ENCODE peak calls at places on chromosomes 4 and X, in eight cellular contexts. One of them, this sample, is unnamed.

GRCh38 chrX:56783450-56783831 is 54.4 kb downstream of the NBDY start:
- DNase-seq in fibroblast of lung: no peak
- DNase-seq in glutamatergic neuron: no peak
- DNase-seq in BE2C: no peak
- DNase-seq in A549: no peak
- DNase-seq in hepatocyte: no peak
- DNase-seq in upper lobe of right lung: no peak
- DNase-seq in psoas muscle: peak
- DNase-seq in this sample: no peak

GRCh38 chr4:122152699-122153328 is 683 bp downstream of the BLTP1 start:
- DNase-seq in psoas muscle: peak
- DNase-seq in hepatocyte: peak
- DNase-seq in glutamatergic neuron: peak
- DNase-seq in A549: peak
- DNase-seq in upper lobe of right lung: peak
- DNase-seq in BE2C: peak
- DNase-seq in fibroblast of lung: peak
- DNase-seq in this sample: peak

GRCh38 chrX:68917799-68918198 is 89.0 kb downstream of the EFNB1 start:
- DNase-seq in BE2C: peak
- DNase-seq in glutamatergic neuron: no peak
- DNase-seq in hepatocyte: no peak
- DNase-seq in fibroblast of lung: no peak
- DNase-seq in psoas muscle: no peak
- DNase-seq in upper lobe of right lung: no peak
- DNase-seq in A549: no peak
- DNase-seq in this sample: no peak

GRCh38 chr4:48173055-48173991 is 39.3 kb upstream of the TXK start:
- DNase-seq in BE2C: no peak
- DNase-seq in hepatocyte: peak
- DNase-seq in upper lobe of right lung: no peak
- DNase-seq in fibroblast of lung: peak
- DNase-seq in glutamatergic neuron: no peak
- DNase-seq in A549: peak
- DNase-seq in psoas muscle: no peak
- DNase-seq in this sample: peak

GRCh38 chr4:76476606-76477005 is 41.6 kb downstream of the SHROOM3 start:
- DNase-seq in upper lobe of right lung: no peak
- DNase-seq in fibroblast of lung: no peak
- DNase-seq in psoas muscle: no peak
- DNase-seq in A549: no peak
- DNase-seq in hepatocyte: no peak
- DNase-seq in BE2C: no peak
- DNase-seq in glutamatergic neuron: no peak
- DNase-seq in this sample: no peak

GRCh38 chr4:18021470-18021719 is 160 bp downstream of the LCORL start:
- DNase-seq in hepatocyte: no peak
- DNase-seq in glutamatergic neuron: no peak
- DNase-seq in BE2C: no peak
- DNase-seq in fibroblast of lung: peak
- DNase-seq in psoas muscle: no peak
- DNase-seq in upper lobe of right lung: no peak
- DNase-seq in A549: no peak
- DNase-seq in this sample: peak

GRCh38 chr4:168719725-168720124 is 222.9 kb downstream of the PALLD start:
- DNase-seq in upper lobe of right lung: no peak
- DNase-seq in BE2C: no peak
- DNase-seq in hepatocyte: no peak
- DNase-seq in psoas muscle: no peak
- DNase-seq in glutamatergic neuron: no peak
- DNase-seq in A549: no peak
- DNase-seq in fibroblast of lung: no peak
- DNase-seq in this sample: no peak

GRCh38 chr4:151692821-151693504 is 67.8 kb downstream of the GATB start:
- DNase-seq in hepatocyte: no peak
- DNase-seq in fibroblast of lung: no peak
- DNase-seq in upper lobe of right lung: no peak
- DNase-seq in glutamatergic neuron: no peak
- DNase-seq in A549: no peak
- DNase-seq in psoas muscle: no peak
- DNase-seq in BE2C: no peak
- DNase-seq in this sample: no peak

GRCh38 chrX:152600853-152601635 is 36.7 kb upstream of the GABRQ start:
- DNase-seq in A549: no peak
- DNase-seq in fibroblast of lung: no peak
- DNase-seq in upper lobe of right lung: no peak
- DNase-seq in BE2C: no peak
- DNase-seq in hepatocyte: no peak
- DNase-seq in psoas muscle: no peak
- DNase-seq in glutamatergic neuron: peak
- DNase-seq in this sample: peak

GRCh38 chr4:71441186-71442169 is 102.7 kb downstream of the SLC4A4 start:
- DNase-seq in upper lobe of right lung: no peak
- DNase-seq in psoas muscle: no peak
- DNase-seq in fibroblast of lung: no peak
- DNase-seq in BE2C: no peak
- DNase-seq in hepatocyte: peak
- DNase-seq in glutamatergic neuron: no peak
- DNase-seq in A549: no peak
- DNase-seq in this sample: no peak

GRCh38 chr4:16225681-16225995 is 633 bp downstream of the TAPT1 start:
- DNase-seq in fibroblast of lung: peak
- DNase-seq in BE2C: no peak
- DNase-seq in hepatocyte: no peak
- DNase-seq in psoas muscle: no peak
- DNase-seq in upper lobe of right lung: no peak
- DNase-seq in A549: no peak
- DNase-seq in glutamatergic neuron: no peak
- DNase-seq in this sample: no peak

GRCh38 chrX:72554448-72555140 is 18.0 kb downstream of the HDAC8 start:
- DNase-seq in glutamatergic neuron: peak
- DNase-seq in upper lobe of right lung: no peak
- DNase-seq in A549: peak
- DNase-seq in hepatocyte: peak
- DNase-seq in BE2C: peak
- DNase-seq in fibroblast of lung: no peak
- DNase-seq in psoas muscle: no peak
- DNase-seq in this sample: peak
- TF ChIP-seq CTCF in glutamatergic neuron: peak
- TF ChIP-seq CTCF in upper lobe of right lung: no peak
- TF ChIP-seq CTCF in A549: peak
- TF ChIP-seq CTCF in hepatocyte: peak
- TF ChIP-seq CTCF in BE2C: peak
- TF ChIP-seq CTCF in fibroblast of lung: no peak
- TF ChIP-seq CTCF in psoas muscle: no peak
- TF ChIP-seq CTCF in this sample: no peak

GRCh38 chr4:24734511-24734910 is 60.9 kb upstream of the SOD3 start:
- DNase-seq in BE2C: no peak
- DNase-seq in hepatocyte: no peak
- DNase-seq in fibroblast of lung: peak
- DNase-seq in A549: no peak
- DNase-seq in upper lobe of right lung: no peak
- DNase-seq in psoas muscle: no peak
- DNase-seq in glutamatergic neuron: no peak
- DNase-seq in this sample: no peak

GRCh38 chr4:24741915-24742314 is 53.5 kb upstream of the SOD3 start:
- DNase-seq in fibroblast of lung: no peak
- DNase-seq in A549: no peak
- DNase-seq in glutamatergic neuron: no peak
- DNase-seq in hepatocyte: no peak
- DNase-seq in BE2C: no peak
- DNase-seq in upper lobe of right lung: no peak
- DNase-seq in psoas muscle: no peak
- DNase-seq in this sample: no peak

GRCh38 chr4:24730256-24731001 is 64.9 kb upstream of the SOD3 start:
- DNase-seq in BE2C: no peak
- DNase-seq in glutamatergic neuron: no peak
- DNase-seq in hepatocyte: no peak
- DNase-seq in A549: no peak
- DNase-seq in fibroblast of lung: peak
- DNase-seq in upper lobe of right lung: peak
- DNase-seq in psoas muscle: peak
- DNase-seq in this sample: no peak

GRCh38 chr4:24731448-24731847 is 63.9 kb upstream of the SOD3 start:
- DNase-seq in hepatocyte: no peak
- DNase-seq in glutamatergic neuron: no peak
- DNase-seq in BE2C: no peak
- DNase-seq in fibroblast of lung: no peak
- DNase-seq in A549: no peak
- DNase-seq in psoas muscle: no peak
- DNase-seq in upper lobe of right lung: no peak
- DNase-seq in this sample: no peak

GRCh38 chr4:24736066-24736465 is 59.3 kb upstream of the SOD3 start:
- DNase-seq in BE2C: no peak
- DNase-seq in upper lobe of right lung: no peak
- DNase-seq in psoas muscle: no peak
- DNase-seq in A549: no peak
- DNase-seq in fibroblast of lung: peak
- DNase-seq in glutamatergic neuron: no peak
- DNase-seq in hepatocyte: no peak
- DNase-seq in this sample: peak
- TF ChIP-seq CTCF in BE2C: no peak
- TF ChIP-seq CTCF in upper lobe of right lung: peak
- TF ChIP-seq CTCF in psoas muscle: no peak
- TF ChIP-seq CTCF in A549: no peak
- TF ChIP-seq CTCF in fibroblast of lung: peak
- TF ChIP-seq CTCF in glutamatergic neuron: no peak
- TF ChIP-seq CTCF in hepatocyte: no peak
- TF ChIP-seq CTCF in this sample: peak

DNA sequence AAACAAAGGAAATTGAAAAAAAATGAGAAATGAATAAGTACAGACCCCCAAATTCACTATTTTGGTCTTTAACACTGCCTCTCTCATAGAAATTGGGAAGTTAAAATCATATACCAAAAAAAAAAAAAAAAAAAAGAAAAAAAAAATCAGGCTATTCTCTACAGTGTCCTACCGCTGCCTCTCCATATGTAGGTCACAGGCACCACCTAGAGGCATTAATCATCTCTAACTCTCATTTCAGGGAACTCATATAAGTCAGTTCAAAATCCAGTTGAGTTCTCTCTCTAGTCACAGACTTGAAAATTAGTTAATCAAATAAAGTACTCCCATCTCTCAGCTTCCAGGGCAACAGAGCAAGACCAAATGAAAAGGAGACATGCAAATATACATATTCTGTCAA is 47.9 kb downstream of the COX18 start:
- DNase-seq in BE2C: peak
- DNase-seq in hepatocyte: peak
- DNase-seq in fibroblast of lung: peak
- DNase-seq in psoas muscle: no peak
- DNase-seq in upper lobe of right lung: no peak
- DNase-seq in glutamatergic neuron: no peak
- DNase-seq in A549: peak
- DNase-seq in this sample: peak
- TF ChIP-seq CTCF in BE2C: peak
- TF ChIP-seq CTCF in hepatocyte: peak
- TF ChIP-seq CTCF in fibroblast of lung: no peak
- TF ChIP-seq CTCF in psoas muscle: no peak
- TF ChIP-seq CTCF in upper lobe of right lung: no peak
- TF ChIP-seq CTCF in glutamatergic neuron: no peak
- TF ChIP-seq CTCF in A549: peak
- TF ChIP-seq CTCF in this sample: peak

GRCh38 chr4:93658443-93658842 is 170.1 kb upstream of the ATOH1 start:
- DNase-seq in hepatocyte: no peak
- DNase-seq in glutamatergic neuron: no peak
- DNase-seq in A549: no peak
- DNase-seq in BE2C: no peak
- DNase-seq in fibroblast of lung: no peak
- DNase-seq in upper lobe of right lung: no peak
- DNase-seq in psoas muscle: no peak
- DNase-seq in this sample: no peak
- TF ChIP-seq CTCF in hepatocyte: no peak
- TF ChIP-seq CTCF in glutamatergic neuron: no peak
- TF ChIP-seq CTCF in A549: no peak
- TF ChIP-seq CTCF in BE2C: no peak
- TF ChIP-seq CTCF in fibroblast of lung: no peak
- TF ChIP-seq CTCF in upper lobe of right lung: no peak
- TF ChIP-seq CTCF in psoas muscle: no peak
- TF ChIP-seq CTCF in this sample: no peak

GRCh38 chr4:80614319-80614718 is 278.8 kb downstream of the CFAP299 start:
- DNase-seq in BE2C: no peak
- DNase-seq in glutamatergic neuron: peak
- DNase-seq in fibroblast of lung: no peak
- DNase-seq in psoas muscle: no peak
- DNase-seq in A549: no peak
- DNase-seq in hepatocyte: no peak
- DNase-seq in upper lobe of right lung: no peak
- DNase-seq in this sample: no peak

GRCh38 chr4:80615099-80615498 is 279.6 kb downstream of the CFAP299 start:
- DNase-seq in fibroblast of lung: no peak
- DNase-seq in upper lobe of right lung: no peak
- DNase-seq in A549: no peak
- DNase-seq in psoas muscle: no peak
- DNase-seq in hepatocyte: no peak
- DNase-seq in glutamatergic neuron: no peak
- DNase-seq in BE2C: no peak
- DNase-seq in this sample: no peak

DNA sequence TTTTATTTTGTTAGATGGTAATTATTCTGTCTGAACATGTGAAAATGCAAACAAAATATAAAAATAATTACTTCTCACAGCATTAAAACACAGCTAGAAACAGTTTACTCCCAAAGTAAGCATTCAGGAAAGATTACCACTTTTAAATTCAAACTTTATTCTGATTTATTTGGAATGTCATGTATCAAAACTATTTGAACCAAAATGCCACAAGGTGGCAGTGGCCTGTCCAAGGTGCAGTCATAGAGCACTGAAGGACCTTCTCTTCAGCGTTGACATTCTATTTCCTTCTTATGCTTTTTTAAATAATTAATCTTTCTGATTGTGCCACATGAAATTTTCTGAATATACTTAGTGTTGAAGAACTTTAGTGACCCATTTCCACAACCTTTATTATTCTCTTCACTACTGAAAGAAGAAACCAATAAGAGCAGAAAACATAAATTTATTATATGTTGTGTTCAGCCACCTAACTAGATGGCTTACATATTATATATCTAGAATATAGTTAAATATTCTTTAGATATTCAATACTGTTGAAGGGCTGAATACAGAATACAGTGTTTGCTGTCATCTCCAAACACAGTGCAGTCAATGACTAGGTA is 283.6 kb downstream of the CFAP299 start:
- DNase-seq in upper lobe of right lung: no peak
- DNase-seq in fibroblast of lung: peak
- DNase-seq in psoas muscle: no peak
- DNase-seq in A549: no peak
- DNase-seq in BE2C: no peak
- DNase-seq in hepatocyte: no peak
- DNase-seq in glutamatergic neuron: no peak
- DNase-seq in this sample: no peak
- TF ChIP-seq CTCF in upper lobe of right lung: no peak
- TF ChIP-seq CTCF in fibroblast of lung: no peak
- TF ChIP-seq CTCF in psoas muscle: no peak
- TF ChIP-seq CTCF in A549: peak
- TF ChIP-seq CTCF in BE2C: peak
- TF ChIP-seq CTCF in hepatocyte: peak
- TF ChIP-seq CTCF in glutamatergic neuron: peak
- TF ChIP-seq CTCF in this sample: peak